ENCODE peak calls at places on chromosomes 7 and 10, in eight cellular contexts. T is fibroblast of mammary gland, E is kidney, I is foreskin fibroblast, L is endodermal cell, M is OCI-LY7, D is lung, Q is transverse colon. J is an unnamed sample.

GRCh38 chr10:7817576-7817975 is 729 bp upstream of the TAF3 start:
- DNase-seq in T (no peak), E (no peak), I (no peak), L (peak; percentile 65), M (no peak), D (no peak), Q (no peak), J (no peak)

GRCh38 chr7:131188367-131189339 is 139.0 kb upstream of the MKLN1 start:
- DNase-seq in T (peak; percentile 99), E (no peak), I (peak; percentile 96), L (peak; percentile 54), M (no peak), D (no peak), Q (no peak), J (no peak)

GRCh38 chr10:48520594-48520993 is 84.3 kb downstream of the ARHGAP22 start:
- DNase-seq in T (no peak), E (no peak), I (no peak), L (no peak), M (no peak), D (no peak), Q (no peak), J (peak; percentile 44)

GRCh38 chr10:70317943-70318318 is 34.1 kb upstream of the NPFFR1 start:
- DNase-seq in T (no peak), E (no peak), I (no peak), L (no peak), M (peak; percentile 59), D (no peak), Q (no peak), J (no peak)

GRCh38 chr10:69224862-69225657 is 4.9 kb downstream of the HKDC1 start:
- DNase-seq in T (peak; percentile 13), E (no peak), I (peak; percentile 51), L (no peak), M (peak; percentile 51), D (no peak), Q (no peak), J (no peak)

GRCh38 chr7:64618785-64619456 is 47.0 kb upstream of the ZNF107 start:
- DNase-seq in T (peak; percentile 67), E (no peak), I (peak; percentile 54), L (no peak), M (peak; percentile 81), D (no peak), Q (no peak), J (no peak)

GRCh38 chr7:43201912-43202311 is 89.5 kb downstream of the HECW1 start:
- DNase-seq in T (peak; percentile 89), E (no peak), I (peak; percentile 89), L (peak; percentile 3), M (no peak), D (no peak), Q (no peak), J (no peak)

GRCh38 chr7:151695856-151696555 is 176.3 kb upstream of the RHEB start:
- DNase-seq in T (no peak), E (peak; percentile 52), I (no peak), L (no peak), M (no peak), D (no peak), Q (no peak), J (no peak)

GRCh38 chr7:36999851-37000480 is 275.7 kb upstream of the AOAH start:
- DNase-seq in T (peak; percentile 38), E (no peak), I (no peak), L (no peak), M (no peak), D (no peak), Q (no peak), J (no peak)

GRCh38 chr7:104033837-104034236 is 44.4 kb upstream of the RELN start:
- DNase-seq in T (no peak), E (no peak), I (no peak), L (no peak), M (no peak), D (no peak), Q (no peak), J (no peak)

GRCh38 chr7:136079478-136079892 is 102.3 kb upstream of the MTPN start:
- DNase-seq in T (no peak), E (no peak), I (no peak), L (no peak), M (no peak), D (no peak), Q (no peak), J (no peak)

GRCh38 chr7:71637578-71637977 is 505.6 kb downstream of the GALNT17 start:
- DNase-seq in T (peak; percentile 82), E (no peak), I (peak; percentile 83), L (no peak), M (no peak), D (no peak), Q (no peak), J (no peak)

GRCh38 chr10:95415631-95416031 is 124.8 kb upstream of the PDLIM1 start:
- DNase-seq in T (no peak), E (no peak), I (no peak), L (no peak), M (no peak), D (no peak), Q (no peak), J (no peak)

GRCh38 chr7:115008465-115009114 is 86.7 kb downstream of the MDFIC start:
- DNase-seq in T (peak; percentile 98), E (peak; percentile 85), I (peak; percentile 71), L (no peak), M (no peak), D (peak; percentile 41), Q (peak; percentile 36), J (no peak)

GRCh38 chr7:106071999-106072714 is 40.0 kb downstream of the SYPL1 start:
- DNase-seq in T (no peak), E (no peak), I (no peak), L (peak; percentile 54), M (no peak), D (no peak), Q (peak; percentile 53), J (no peak)

GRCh38 chr10:113447278-113447677 is 105.6 kb upstream of the HABP2 start:
- DNase-seq in T (no peak), E (no peak), I (no peak), L (peak; percentile 6), M (no peak), D (no peak), Q (no peak), J (peak; percentile 2)

GRCh38 chr7:30102281-30102680 is 32.5 kb upstream of the MTURN start:
- DNase-seq in T (no peak), E (no peak), I (no peak), L (no peak), M (no peak), D (no peak), Q (no peak), J (no peak)

GRCh38 chr10:4061441-4061951 is 276.5 kb upstream of the KLF6 start:
- DNase-seq in T (peak; percentile 47), E (no peak), I (no peak), L (no peak), M (no peak), D (no peak), Q (peak; percentile 80), J (no peak)

GRCh38 chr10:5404188-5405041 is at the start of gene TUBAL3:
- DNase-seq in T (no peak), E (no peak), I (no peak), L (no peak), M (no peak), D (no peak), Q (peak; percentile 63), J (no peak)

GRCh38 chr7:135712796-135713195 is 15.2 kb downstream of the SLC13A4 start:
- DNase-seq in T (no peak), E (no peak), I (no peak), L (no peak), M (no peak), D (no peak), Q (no peak), J (no peak)

GRCh38 chr7:142385528-142386340 is 127.9 kb upstream of the PRSS58 start:
- DNase-seq in T (peak; percentile 83), E (peak; percentile 76), I (peak; percentile 87), L (peak; percentile 85), M (peak; percentile 67), D (no peak), Q (peak; percentile 34), J (no peak)

GRCh38 chr10:28378986-28379585 is 76.2 kb upstream of the MPP7 start:
- DNase-seq in T (no peak), E (no peak), I (no peak), L (peak; percentile 42), M (no peak), D (no peak), Q (no peak), J (no peak)
- TF ChIP-seq CTCF in T (no peak), E (no peak), I (no peak), L (no peak), M (no peak), D (no peak), Q (no peak), J (no peak)

DNA sequence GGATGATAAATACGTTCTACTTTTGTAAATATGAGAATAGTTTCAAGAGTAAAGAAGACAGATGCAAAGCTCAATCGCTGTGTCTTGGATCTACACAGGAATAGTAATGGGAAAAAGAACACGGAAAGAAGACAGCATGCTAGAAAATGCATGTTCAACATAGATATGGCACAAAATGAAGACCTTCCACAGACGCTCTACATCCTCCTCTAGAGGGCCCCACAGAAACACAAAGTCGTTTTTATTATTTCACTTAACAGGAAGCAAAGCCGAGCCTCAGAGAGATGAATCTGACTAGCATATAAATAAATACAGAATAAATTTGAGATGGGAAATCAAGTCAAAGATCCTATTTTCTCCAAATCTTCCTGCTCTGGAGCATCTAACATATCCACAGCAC is 292.6 kb downstream of the PARD3 start:
- DNase-seq in T (peak; percentile 33), E (no peak), I (no peak), L (no peak), M (peak; percentile 52), D (no peak), Q (no peak), J (no peak)
- TF ChIP-seq CTCF in T (peak; percentile 41), E (peak; percentile 14), I (peak; percentile 10), L (peak; percentile 64), M (peak; percentile 80), D (no peak), Q (peak; percentile 27), J (peak; percentile 51)

DNA sequence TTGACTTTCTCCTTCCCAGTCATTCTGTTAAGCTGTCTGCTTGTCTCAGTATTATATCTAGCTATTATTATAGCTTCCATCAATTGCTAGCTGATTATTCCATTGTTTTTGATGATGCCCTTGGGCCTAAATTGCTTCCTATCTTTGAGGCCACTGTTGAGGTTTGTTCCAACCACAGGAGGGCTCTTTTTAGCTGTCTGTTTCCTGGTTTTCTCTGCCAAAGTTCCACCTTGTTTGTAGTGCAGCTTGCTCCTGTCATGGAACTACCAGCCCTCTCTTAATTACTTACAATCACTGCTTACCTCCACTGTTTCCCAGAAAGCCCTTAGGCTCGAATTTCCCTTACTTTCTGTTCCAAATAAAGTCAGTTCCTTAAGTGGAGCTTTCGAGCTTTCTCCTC is 118.7 kb upstream of the SEC61G start:
- DNase-seq in T (no peak), E (no peak), I (peak; percentile 34), L (no peak), M (no peak), D (no peak), Q (no peak), J (no peak)
- TF ChIP-seq CTCF in T (peak; percentile 13), E (peak; percentile 41), I (no peak), L (peak; percentile 48), M (no peak), D (no peak), Q (peak; percentile 22), J (peak; percentile 23)

DNA sequence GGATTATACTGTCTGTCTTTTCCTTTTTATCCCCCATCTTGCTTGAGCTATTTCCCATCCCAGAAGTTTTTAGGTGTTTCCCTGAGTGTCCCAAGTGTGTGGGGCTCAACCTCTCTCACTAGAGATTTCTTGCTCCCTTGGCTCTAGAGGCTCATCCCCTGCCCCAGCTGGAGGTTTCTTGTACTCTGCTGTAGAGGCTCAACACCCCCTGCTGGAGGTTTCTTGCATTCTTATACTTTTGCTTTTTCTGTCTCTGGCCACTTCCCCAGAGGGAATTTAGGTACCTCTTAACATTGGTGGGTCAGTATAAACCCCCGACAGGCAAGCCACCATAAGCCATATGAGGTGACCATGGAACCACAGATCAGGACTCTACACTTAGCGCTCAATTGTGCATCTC is 114.2 kb upstream of the FAM3C start:
- DNase-seq in T (no peak), E (no peak), I (no peak), L (peak; percentile 79), M (peak; percentile 24), D (no peak), Q (no peak), J (no peak)
- TF ChIP-seq CTCF in T (peak; percentile 11), E (peak; percentile 26), I (no peak), L (peak; percentile 46), M (peak; percentile 58), D (no peak), Q (peak; percentile 8), J (no peak)

J was measured in osteocyte.